ENCODE peak calls at places on chromosomes 3 and 15, in seven cellular contexts. K, M, C, R, Q, V and L are unnamed samples.

GRCh38 chr15:41207687-41208448 is 22.7 kb downstream of the EXD1 start:
- DNase-seq in M (no peak), R (no peak), Q (peak), V (no peak), K (no peak), C (peak), L (no peak)

GRCh38 chr3:178140491-178140890 is 395.7 kb upstream of the KCNMB2 start:
- DNase-seq in Q (peak), R (no peak), V (no peak), M (no peak), C (no peak), K (no peak), L (no peak)

GRCh38 chr3:112653881-112654300 is 12.9 kb upstream of the CCDC80 start:
- DNase-seq in Q (peak), C (no peak), R (no peak), K (no peak), V (peak), M (peak), L (no peak)

GRCh38 chr15:27086146-27086545 is 115.2 kb downstream of the GABRG3 start:
- DNase-seq in R (no peak), Q (no peak), K (no peak), C (no peak), M (no peak), V (no peak), L (no peak)

GRCh38 chr15:40782609-40783227 is 12.9 kb downstream of the C15orf62 start:
- DNase-seq in C (no peak), Q (peak), V (no peak), M (no peak), R (peak), K (peak), L (no peak)

GRCh38 chr3:151933224-151933858 is 59.9 kb downstream of the SUCNR1 start:
- DNase-seq in K (no peak), M (peak), R (no peak), Q (no peak), V (no peak), C (no peak), L (no peak)

GRCh38 chr3:65371053-65371452 is 667.7 kb downstream of the MAGI1 start:
- DNase-seq in K (no peak), V (no peak), R (no peak), Q (no peak), M (no peak), C (no peak), L (no peak)

GRCh38 chr3:125231895-125232294 is 19.3 kb upstream of the SLC12A8 start:
- DNase-seq in R (no peak), K (no peak), V (no peak), Q (peak), C (peak), M (peak), L (no peak)

GRCh38 chr3:124263168-124263567 is 271.2 kb upstream of the ROPN1 start:
- DNase-seq in M (peak), V (no peak), C (peak), Q (peak), R (no peak), K (no peak), L (no peak)

GRCh38 chr3:45987368-45988099 is 8.1 kb downstream of the FYCO1 start:
- DNase-seq in K (no peak), R (no peak), Q (no peak), M (no peak), V (no peak), C (no peak), L (no peak)

GRCh38 chr15:45448066-45448510 is 69.7 kb upstream of the GATM start:
- DNase-seq in R (no peak), Q (peak), V (no peak), K (no peak), M (no peak), C (no peak), L (no peak)

GRCh38 chr3:36945326-36945980 is 599 bp upstream of the TRANK1 start:
- DNase-seq in C (no peak), R (no peak), V (no peak), K (no peak), M (no peak), Q (no peak), L (no peak)

GRCh38 chr15:49380912-49381311 is 42.1 kb upstream of the FGF7 start:
- DNase-seq in Q (no peak), K (no peak), R (no peak), M (no peak), V (no peak), C (no peak), L (no peak)

GRCh38 chr3:32435911-32436815 is 44.5 kb downstream of the CMTM7 start:
- DNase-seq in V (no peak), C (no peak), M (no peak), R (no peak), Q (no peak), K (no peak), L (no peak)

GRCh38 chr15:48946840-48947187 is 16.9 kb downstream of the SHC4 start:
- DNase-seq in M (no peak), V (no peak), R (no peak), K (no peak), C (no peak), Q (no peak), L (no peak)

GRCh38 chr3:58623961-58624360 is 42.6 kb downstream of the FAM3D start:
- DNase-seq in M (peak), Q (no peak), K (no peak), C (no peak), R (no peak), V (no peak), L (no peak)

GRCh38 chr3:194407423-194407822 is 8.4 kb upstream of the GP5 start:
- DNase-seq in V (no peak), M (no peak), Q (peak), K (no peak), R (no peak), C (no peak), L (no peak)

GRCh38 chr15:75198560-75199346 is 2.9 kb upstream of the C15orf39 start:
- DNase-seq in M (no peak), V (no peak), C (no peak), Q (no peak), K (no peak), R (no peak), L (no peak)

GRCh38 chr3:185187391-185187790 is 34.5 kb upstream of the C3orf70 start:
- DNase-seq in Q (no peak), C (no peak), V (no peak), M (no peak), R (no peak), K (no peak), L (no peak)

GRCh38 chr15:48465410-48465809 is 134.2 kb downstream of the DUT start:
- DNase-seq in Q (no peak), V (no peak), M (no peak), C (no peak), K (no peak), R (no peak), L (no peak)

GRCh38 chr3:105809204-105809893 is 59.5 kb downstream of the CBLB start:
- DNase-seq in M (no peak), Q (no peak), V (no peak), R (no peak), C (no peak), K (no peak), L (no peak)

GRCh38 chr3:44098666-44099065 is 143.0 kb upstream of the TOPAZ1 start:
- DNase-seq in M (no peak), R (no peak), V (no peak), K (no peak), C (no peak), Q (no peak), L (no peak)

GRCh38 chr15:33994005-33994615 is 25.8 kb downstream of the CHRM5 start:
- DNase-seq in V (no peak), M (no peak), C (no peak), Q (peak), R (no peak), K (no peak), L (no peak)

GRCh38 chr3:16203671-16204629 is 29.5 kb downstream of the GALNT15 start:
- DNase-seq in R (no peak), Q (no peak), V (no peak), K (no peak), M (no peak), C (no peak), L (no peak)

GRCh38 chr15:67641453-67641852 is 99.0 kb downstream of the MAP2K5 start:
- DNase-seq in C (no peak), V (no peak), R (no peak), Q (no peak), M (no peak), K (no peak), L (no peak)

GRCh38 chr3:186141776-186142175 is 32.9 kb upstream of the ETV5 start:
- DNase-seq in C (no peak), V (no peak), M (no peak), K (no peak), R (no peak), Q (no peak), L (no peak)

GRCh38 chr3:148389916-148390315 is 307.8 kb upstream of the AGTR1 start:
- DNase-seq in Q (peak), R (no peak), V (no peak), K (no peak), C (no peak), M (no peak), L (no peak)

GRCh38 chr3:4335840-4336579 is 32.8 kb downstream of the SETMAR start:
- DNase-seq in C (no peak), Q (no peak), K (no peak), M (no peak), R (no peak), V (no peak), L (no peak)

GRCh38 chr3:114035146-114035545 is 21.2 kb downstream of the CCDC191 start:
- DNase-seq in Q (peak), M (no peak), V (no peak), K (no peak), R (no peak), C (no peak), L (no peak)

GRCh38 chr3:10554236-10554611 is 48.8 kb upstream of the ATP2B2 start:
- DNase-seq in K (no peak), V (no peak), Q (no peak), C (no peak), R (no peak), M (no peak), L (no peak)

GRCh38 chr15:53811530-53811929 is 52.1 kb upstream of the WDR72 start:
- DNase-seq in Q (peak), M (no peak), V (no peak), R (no peak), C (no peak), K (no peak), L (no peak)